ENCODE peak calls at places on chromosome 9, in nine cellular contexts. C, S, B, W, A, Z, P, J and K are unnamed samples.

GRCh38 chr9:131289301-131290038 is at the start of gene PLPP7:
- DNase-seq in C (peak), S (no peak), B (no peak), W (no peak), A (peak), Z (peak), P (no peak), J (no peak), K (no peak)

GRCh38 chr9:129320575-129321311 is 142.7 kb upstream of the IER5L start:
- DNase-seq in C (peak), S (no peak), B (no peak), W (peak), A (peak), Z (no peak), P (peak), J (peak), K (no peak)

GRCh38 chr9:38687992-38688391 is 31.9 kb downstream of the FAM240B start:
- DNase-seq in C (no peak), S (no peak), B (no peak), W (no peak), A (no peak), Z (no peak), P (no peak), J (no peak), K (no peak)

GRCh38 chr9:132698989-132699388 is 28.7 kb downstream of the GTF3C4 start:
- DNase-seq in C (no peak), S (no peak), B (no peak), W (no peak), A (peak), Z (no peak), P (no peak), J (no peak), K (no peak)

GRCh38 chr9:98992885-98993569 is 49.3 kb downstream of the COL15A1 start:
- DNase-seq in C (no peak), S (no peak), B (no peak), W (no peak), A (no peak), Z (no peak), P (peak), J (no peak), K (no peak)

GRCh38 chr9:108543251-108543768 is 312.5 kb downstream of the ACTL7B start:
- DNase-seq in C (no peak), S (peak), B (no peak), W (peak), A (no peak), Z (no peak), P (no peak), J (no peak), K (peak)

GRCh38 chr9:88574993-88575392 is 40.0 kb downstream of the NXNL2 start:
- DNase-seq in C (no peak), S (no peak), B (no peak), W (peak), A (no peak), Z (no peak), P (no peak), J (no peak), K (no peak)

GRCh38 chr9:89878687-89879086 is 273.9 kb downstream of the GADD45G start:
- DNase-seq in C (peak), S (no peak), B (no peak), W (no peak), A (no peak), Z (peak), P (peak), J (peak), K (no peak)

GRCh38 chr9:26033346-26033745 is 355.1 kb upstream of the TUSC1 start:
- DNase-seq in C (no peak), S (no peak), B (no peak), W (no peak), A (no peak), Z (no peak), P (no peak), J (no peak), K (no peak)

GRCh38 chr9:38421498-38422211 is 2.6 kb downstream of the IGFBPL1 start:
- DNase-seq in C (no peak), S (no peak), B (no peak), W (peak), A (no peak), Z (no peak), P (no peak), J (peak), K (no peak)

GRCh38 chr9:113511856-113512761 is 48.6 kb downstream of the RGS3 start:
- DNase-seq in C (no peak), S (no peak), B (no peak), W (peak), A (no peak), Z (no peak), P (no peak), J (no peak), K (peak)
- TF ChIP-seq POLR2A in C (no peak), S (no peak), B (no peak), W (no peak), A (no peak), Z (no peak), P (no peak), J (no peak), K (no peak)

GRCh38 chr9:35112257-35113020 is 3.2 kb downstream of the ATOSB start:
- DNase-seq in C (no peak), S (no peak), B (no peak), W (peak), A (peak), Z (no peak), P (peak), J (no peak), K (peak)
- TF ChIP-seq POLR2A in C (no peak), S (no peak), B (no peak), W (no peak), A (no peak), Z (no peak), P (no peak), J (no peak), K (no peak)

GRCh38 chr9:91657501-91657900 is 233.9 kb upstream of the NFIL3 start:
- DNase-seq in C (no peak), S (no peak), B (no peak), W (no peak), A (no peak), Z (no peak), P (no peak), J (no peak), K (no peak)

GRCh38 chr9:91655664-91656063 is 232.0 kb upstream of the NFIL3 start:
- DNase-seq in C (no peak), S (no peak), B (no peak), W (no peak), A (no peak), Z (no peak), P (no peak), J (no peak), K (no peak)

GRCh38 chr9:91660295-91660589 is 236.6 kb upstream of the NFIL3 start:
- DNase-seq in C (no peak), S (no peak), B (no peak), W (no peak), A (no peak), Z (no peak), P (no peak), J (no peak), K (no peak)

GRCh38 chr9:91658513-91659105 is 235.0 kb upstream of the NFIL3 start:
- DNase-seq in C (no peak), S (no peak), B (no peak), W (no peak), A (no peak), Z (no peak), P (no peak), J (no peak), K (no peak)

GRCh38 chr9:91659529-91660294 is 236.1 kb upstream of the NFIL3 start:
- DNase-seq in C (no peak), S (peak), B (peak), W (peak), A (no peak), Z (no peak), P (no peak), J (no peak), K (no peak)
- TF ChIP-seq POLR2A in C (no peak), S (no peak), B (no peak), W (no peak), A (no peak), Z (no peak), P (no peak), J (no peak), K (no peak)

GRCh38 chr9:136944094-136944518 is 432 bp downstream of the FBXW5 start:
- DNase-seq in C (peak), S (peak), B (no peak), W (no peak), A (peak), Z (no peak), P (no peak), J (no peak), K (peak)
- TF ChIP-seq POLR2A in C (no peak), S (no peak), B (no peak), W (no peak), A (peak), Z (no peak), P (no peak), J (no peak), K (no peak)

GRCh38 chr9:136392538-136393449 is 7.2 kb downstream of the SNAPC4 start:
- DNase-seq in C (no peak), S (no peak), B (no peak), W (no peak), A (no peak), Z (no peak), P (no peak), J (no peak), K (no peak)
- TF ChIP-seq POLR2A in C (no peak), S (no peak), B (no peak), W (no peak), A (no peak), Z (no peak), P (no peak), J (no peak), K (no peak)

GRCh38 chr9:127116946-127117345 is 5.5 kb downstream of the ANGPTL2 start:
- DNase-seq in C (no peak), S (no peak), B (no peak), W (peak), A (no peak), Z (no peak), P (no peak), J (no peak), K (no peak)

GRCh38 chr9:127121628-127122175 is 733 bp downstream of the ANGPTL2 start:
- DNase-seq in C (no peak), S (no peak), B (no peak), W (no peak), A (no peak), Z (no peak), P (peak), J (peak), K (no peak)

GRCh38 chr9:127117801-127118200 is 4.6 kb downstream of the ANGPTL2 start:
- DNase-seq in C (no peak), S (no peak), B (no peak), W (no peak), A (no peak), Z (no peak), P (no peak), J (no peak), K (no peak)

GRCh38 chr9:127118597-127119318 is 3.7 kb downstream of the ANGPTL2 start:
- DNase-seq in C (no peak), S (no peak), B (no peak), W (no peak), A (no peak), Z (no peak), P (no peak), J (no peak), K (no peak)

GRCh38 chr9:127119319-127119709 is 3.1 kb downstream of the ANGPTL2 start:
- DNase-seq in C (no peak), S (no peak), B (no peak), W (no peak), A (no peak), Z (no peak), P (no peak), J (no peak), K (no peak)
- TF ChIP-seq POLR2A in C (no peak), S (no peak), B (no peak), W (no peak), A (no peak), Z (no peak), P (no peak), J (no peak), K (no peak)

DNA sequence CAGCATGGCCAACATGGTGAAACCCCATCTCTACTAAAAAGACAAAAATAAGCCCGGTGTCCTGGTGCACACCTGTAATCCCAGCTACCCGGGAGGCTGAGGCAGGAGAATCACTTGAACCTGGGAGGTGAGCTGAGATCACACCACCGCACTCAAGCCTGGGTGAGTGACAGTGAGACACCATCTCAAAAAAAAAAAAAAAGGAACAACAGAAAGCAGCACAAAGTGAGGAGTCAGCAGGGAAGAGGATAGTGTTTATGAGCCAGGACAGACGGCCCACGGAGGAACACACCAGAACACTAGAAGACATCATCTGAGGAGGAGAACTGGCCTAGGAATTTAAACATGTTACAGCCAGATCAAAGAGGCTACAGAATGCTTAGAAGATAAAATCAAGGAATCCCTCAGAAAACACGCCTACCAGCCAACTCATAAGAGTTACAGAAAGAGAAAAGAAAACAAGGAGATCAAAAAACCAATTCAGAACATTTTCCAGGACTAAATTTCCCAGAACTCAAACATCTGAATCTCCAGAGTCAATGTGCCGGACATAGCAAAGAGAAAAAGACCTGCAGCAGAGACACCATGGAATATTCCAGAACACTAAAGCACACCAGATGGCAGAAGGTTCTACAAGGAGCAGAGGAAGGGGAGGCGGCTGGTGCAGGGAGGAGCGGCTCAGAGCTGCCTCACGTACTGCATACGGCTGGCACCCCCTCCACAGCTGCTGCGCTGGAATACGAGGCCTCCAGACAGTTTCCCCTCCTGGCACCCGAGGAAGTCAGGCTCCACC is 12.1 kb downstream of the UBAC1 start:
- DNase-seq in C (no peak), S (no peak), B (no peak), W (no peak), A (no peak), Z (no peak), P (no peak), J (no peak), K (no peak)
- TF ChIP-seq POLR2A in C (no peak), S (no peak), B (no peak), W (no peak), A (no peak), Z (no peak), P (no peak), J (no peak), K (no peak)

GRCh38 chr9:470041-470781 is 255.5 kb downstream of the DOCK8 start:
- DNase-seq in C (peak), S (peak), B (peak), W (peak), A (peak), Z (peak), P (peak), J (peak), K (no peak)
- TF ChIP-seq POLR2A in C (peak), S (peak), B (peak), W (peak), A (peak), Z (no peak), P (no peak), J (peak), K (peak)

DNA sequence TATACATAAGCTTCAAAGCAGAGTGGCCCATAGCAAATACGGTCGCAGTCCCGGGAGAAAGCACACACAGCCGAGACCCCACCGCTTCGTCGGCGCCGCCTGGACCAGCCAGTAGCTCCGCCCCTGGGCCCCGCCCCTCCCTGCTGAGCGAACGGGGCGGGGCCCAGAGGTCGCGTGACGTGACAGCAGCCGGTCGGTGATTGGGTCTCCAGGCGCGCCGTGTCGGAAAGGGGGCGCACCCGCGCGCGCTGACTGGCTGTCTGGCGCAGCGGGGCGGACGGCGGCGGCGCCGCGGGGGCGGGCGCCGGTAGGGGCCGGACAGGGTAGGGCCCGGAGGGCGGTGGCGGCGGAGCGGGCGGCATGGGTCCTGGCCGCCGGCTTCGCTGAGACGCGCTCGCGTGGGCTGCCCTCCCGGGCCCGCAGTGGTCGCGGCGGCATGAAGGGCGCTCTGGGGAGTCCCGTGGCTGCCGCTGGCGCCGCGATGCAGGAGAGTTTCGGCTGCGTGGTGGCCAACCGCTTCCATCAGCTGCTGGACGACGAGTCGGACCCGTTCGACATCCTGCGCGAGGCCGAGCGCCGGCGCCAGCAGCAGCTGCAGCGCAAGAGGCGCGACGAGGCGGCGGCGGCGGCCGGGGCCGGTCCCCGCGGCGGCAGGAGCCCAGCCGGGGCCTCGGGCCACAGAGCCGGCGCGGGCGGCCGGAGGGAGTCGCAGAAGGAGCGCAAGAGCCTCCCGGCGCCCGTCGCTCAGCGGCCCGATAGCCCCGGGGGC is at the start of gene HABP4:
- DNase-seq in C (peak), S (peak), B (peak), W (peak), A (peak), Z (peak), P (peak), J (peak), K (peak)
- TF ChIP-seq POLR2A in C (peak), S (peak), B (no peak), W (peak), A (peak), Z (peak), P (peak), J (peak), K (peak)